ENCODE peak calls at places on chromosomes 16 and 17, in seven cellular contexts. One of them, this sample, is unnamed.

GRCh38 chr16:67928561-67929364 is 2.9 kb downstream of the CTRL start:
- DNase-seq in choroid plexus epithelial cell: peak; percentile 74
- DNase-seq in fibroblast of the aortic adventitia: peak; percentile 60
- DNase-seq in body of pancreas: peak; percentile 84
- DNase-seq in left ventricle myocardium inferior: peak; percentile 65
- DNase-seq in neural progenitor cell: peak; percentile 79
- DNase-seq in spleen: peak; percentile 92
- DNase-seq in this sample: peak; percentile 42

GRCh38 chr17:49210158-49211029 is at the start of the genes ABI3 and GNGT2:
- DNase-seq in choroid plexus epithelial cell: peak; percentile 46
- DNase-seq in fibroblast of the aortic adventitia: peak; percentile 16
- DNase-seq in body of pancreas: peak; percentile 52
- DNase-seq in left ventricle myocardium inferior: peak; percentile 36
- DNase-seq in neural progenitor cell: no peak
- DNase-seq in spleen: peak; percentile 91
- DNase-seq in this sample: peak; percentile 33

GRCh38 chr16:55842369-55843104 is 9.6 kb upstream of the CES1 start:
- DNase-seq in choroid plexus epithelial cell: peak; percentile 64
- DNase-seq in fibroblast of the aortic adventitia: peak; percentile 61
- DNase-seq in body of pancreas: peak; percentile 31
- DNase-seq in left ventricle myocardium inferior: no peak
- DNase-seq in neural progenitor cell: peak; percentile 74
- DNase-seq in spleen: no peak
- DNase-seq in this sample: peak; percentile 40

GRCh38 chr16:82016268-82016667 is 5.0 kb upstream of the SDR42E1 start:
- DNase-seq in choroid plexus epithelial cell: peak; percentile 84
- DNase-seq in fibroblast of the aortic adventitia: peak; percentile 72
- DNase-seq in body of pancreas: peak; percentile 27
- DNase-seq in left ventricle myocardium inferior: no peak
- DNase-seq in neural progenitor cell: no peak
- DNase-seq in spleen: no peak
- DNase-seq in this sample: peak; percentile 84

GRCh38 chr17:21678451-21679081 is 13.8 kb upstream of the KCNJ18 start:
- DNase-seq in choroid plexus epithelial cell: no peak
- DNase-seq in fibroblast of the aortic adventitia: no peak
- DNase-seq in body of pancreas: peak; percentile 54
- DNase-seq in left ventricle myocardium inferior: no peak
- DNase-seq in neural progenitor cell: no peak
- DNase-seq in spleen: peak; percentile 69
- DNase-seq in this sample: no peak

GRCh38 chr17:4928881-4929280 is 3.2 kb upstream of the GP1BA start:
- DNase-seq in choroid plexus epithelial cell: no peak
- DNase-seq in fibroblast of the aortic adventitia: no peak
- DNase-seq in body of pancreas: no peak
- DNase-seq in left ventricle myocardium inferior: no peak
- DNase-seq in neural progenitor cell: no peak
- DNase-seq in spleen: no peak
- DNase-seq in this sample: no peak

GRCh38 chr17:17064322-17064721 is 22.1 kb downstream of the MPRIP start:
- DNase-seq in choroid plexus epithelial cell: no peak
- DNase-seq in fibroblast of the aortic adventitia: no peak
- DNase-seq in body of pancreas: no peak
- DNase-seq in left ventricle myocardium inferior: no peak
- DNase-seq in neural progenitor cell: no peak
- DNase-seq in spleen: no peak
- DNase-seq in this sample: no peak

GRCh38 chr17:66446419-66446818 is 144.0 kb downstream of the PRKCA start:
- DNase-seq in choroid plexus epithelial cell: peak; percentile 54
- DNase-seq in fibroblast of the aortic adventitia: no peak
- DNase-seq in body of pancreas: no peak
- DNase-seq in left ventricle myocardium inferior: no peak
- DNase-seq in neural progenitor cell: no peak
- DNase-seq in spleen: no peak
- DNase-seq in this sample: peak; percentile 60

GRCh38 chr16:84198401-84198800 is 7.4 kb downstream of the ADAD2 start:
- DNase-seq in choroid plexus epithelial cell: peak; percentile 80
- DNase-seq in fibroblast of the aortic adventitia: peak; percentile 72
- DNase-seq in body of pancreas: no peak
- DNase-seq in left ventricle myocardium inferior: no peak
- DNase-seq in neural progenitor cell: no peak
- DNase-seq in spleen: no peak
- DNase-seq in this sample: peak; percentile 62

GRCh38 chr17:73341350-73342056 is 29.7 kb upstream of the CDC42EP4 start:
- DNase-seq in choroid plexus epithelial cell: no peak
- DNase-seq in fibroblast of the aortic adventitia: no peak
- DNase-seq in body of pancreas: peak; percentile 46
- DNase-seq in left ventricle myocardium inferior: no peak
- DNase-seq in neural progenitor cell: no peak
- DNase-seq in spleen: no peak
- DNase-seq in this sample: no peak

GRCh38 chr16:1884155-1884760 is 12.3 kb upstream of the MEIOB start:
- DNase-seq in choroid plexus epithelial cell: peak; percentile 51
- DNase-seq in fibroblast of the aortic adventitia: no peak
- DNase-seq in body of pancreas: peak; percentile 49
- DNase-seq in left ventricle myocardium inferior: no peak
- DNase-seq in neural progenitor cell: no peak
- DNase-seq in spleen: no peak
- DNase-seq in this sample: no peak

GRCh38 chr17:42653179-42654124 is 5.6 kb upstream of the TUBG2 start:
- DNase-seq in choroid plexus epithelial cell: peak; percentile 83
- DNase-seq in fibroblast of the aortic adventitia: peak; percentile 88
- DNase-seq in body of pancreas: peak; percentile 81
- DNase-seq in left ventricle myocardium inferior: peak; percentile 72
- DNase-seq in neural progenitor cell: peak; percentile 59
- DNase-seq in spleen: no peak
- DNase-seq in this sample: peak; percentile 73

GRCh38 chr17:42647778-42648177 is 11.3 kb upstream of the TUBG2 start:
- DNase-seq in choroid plexus epithelial cell: no peak
- DNase-seq in fibroblast of the aortic adventitia: no peak
- DNase-seq in body of pancreas: no peak
- DNase-seq in left ventricle myocardium inferior: no peak
- DNase-seq in neural progenitor cell: no peak
- DNase-seq in spleen: no peak
- DNase-seq in this sample: no peak

GRCh38 chr17:42655528-42655927 is 3.6 kb upstream of the TUBG2 start:
- DNase-seq in choroid plexus epithelial cell: no peak
- DNase-seq in fibroblast of the aortic adventitia: peak; percentile 62
- DNase-seq in body of pancreas: no peak
- DNase-seq in left ventricle myocardium inferior: no peak
- DNase-seq in neural progenitor cell: no peak
- DNase-seq in spleen: no peak
- DNase-seq in this sample: peak; percentile 76

GRCh38 chr17:42651392-42651791 is 7.7 kb upstream of the TUBG2 start:
- DNase-seq in choroid plexus epithelial cell: no peak
- DNase-seq in fibroblast of the aortic adventitia: no peak
- DNase-seq in body of pancreas: no peak
- DNase-seq in left ventricle myocardium inferior: no peak
- DNase-seq in neural progenitor cell: no peak
- DNase-seq in spleen: no peak
- DNase-seq in this sample: no peak
- TF ChIP-seq CTCF in choroid plexus epithelial cell: no peak
- TF ChIP-seq CTCF in fibroblast of the aortic adventitia: no peak
- TF ChIP-seq CTCF in body of pancreas: no peak
- TF ChIP-seq CTCF in left ventricle myocardium inferior: no peak
- TF ChIP-seq CTCF in neural progenitor cell: no peak
- TF ChIP-seq CTCF in spleen: no peak
- TF ChIP-seq CTCF in this sample: no peak

GRCh38 chr17:58411408-58411894 is 5.9 kb downstream of the RNF43 start:
- DNase-seq in choroid plexus epithelial cell: no peak
- DNase-seq in fibroblast of the aortic adventitia: no peak
- DNase-seq in body of pancreas: no peak
- DNase-seq in left ventricle myocardium inferior: no peak
- DNase-seq in neural progenitor cell: no peak
- DNase-seq in spleen: no peak
- DNase-seq in this sample: no peak
- H3K4me3 ChIP-seq in choroid plexus epithelial cell: no peak overlapping the region
- H3K4me3 ChIP-seq in fibroblast of the aortic adventitia: no peak overlapping the region
- H3K4me3 ChIP-seq in body of pancreas: no peak overlapping the region
- H3K4me3 ChIP-seq in left ventricle myocardium inferior: no peak overlapping the region
- H3K4me3 ChIP-seq in neural progenitor cell: no peak overlapping the region
- H3K4me3 ChIP-seq in spleen: no peak overlapping the region
- H3K4me3 ChIP-seq in this sample: no peak overlapping the region

GRCh38 chr17:10879110-10879509 is 41.2 kb upstream of the PIRT start:
- DNase-seq in choroid plexus epithelial cell: peak; percentile 2
- DNase-seq in fibroblast of the aortic adventitia: no peak
- DNase-seq in body of pancreas: peak; percentile 8
- DNase-seq in left ventricle myocardium inferior: peak; percentile 19
- DNase-seq in neural progenitor cell: peak; percentile 73
- DNase-seq in spleen: no peak
- DNase-seq in this sample: no peak
- TF ChIP-seq CTCF in choroid plexus epithelial cell: no peak
- TF ChIP-seq CTCF in fibroblast of the aortic adventitia: no peak
- TF ChIP-seq CTCF in body of pancreas: no peak
- TF ChIP-seq CTCF in left ventricle myocardium inferior: peak; percentile 46
- TF ChIP-seq CTCF in neural progenitor cell: peak; percentile 81
- TF ChIP-seq CTCF in spleen: no peak
- TF ChIP-seq CTCF in this sample: no peak

GRCh38 chr17:19411641-19412040 is 609 bp downstream of the RNF112 start:
- DNase-seq in choroid plexus epithelial cell: no peak
- DNase-seq in fibroblast of the aortic adventitia: no peak
- DNase-seq in body of pancreas: no peak
- DNase-seq in left ventricle myocardium inferior: no peak
- DNase-seq in neural progenitor cell: no peak
- DNase-seq in spleen: no peak
- DNase-seq in this sample: no peak
- H3K4me3 ChIP-seq in choroid plexus epithelial cell: no peak overlapping the region
- H3K4me3 ChIP-seq in fibroblast of the aortic adventitia: no peak overlapping the region
- H3K4me3 ChIP-seq in body of pancreas: no peak overlapping the region
- H3K4me3 ChIP-seq in left ventricle myocardium inferior: peak overlapping the region; percentile 55
- H3K4me3 ChIP-seq in neural progenitor cell: no peak overlapping the region
- H3K4me3 ChIP-seq in spleen: no peak overlapping the region
- H3K4me3 ChIP-seq in this sample: no peak overlapping the region

DNA sequence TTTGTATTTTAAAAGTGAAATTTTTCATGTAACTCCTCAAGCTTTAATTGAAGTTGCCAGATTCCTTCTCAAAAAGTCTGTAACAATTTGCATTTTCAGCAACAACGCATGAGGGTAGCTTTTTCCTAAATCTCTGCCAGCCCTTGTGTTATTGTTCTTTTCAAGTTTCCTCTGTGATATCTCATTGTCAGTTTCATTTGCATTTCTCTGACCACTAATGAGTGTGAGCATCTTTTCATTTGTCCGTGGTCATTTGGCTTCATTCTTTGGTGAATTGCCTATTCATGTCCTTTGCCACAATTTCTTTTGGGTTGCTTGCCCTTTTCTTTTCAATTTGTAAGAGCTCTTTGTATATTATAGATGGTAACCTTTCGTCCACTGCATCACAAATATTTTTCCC is 68.0 kb upstream of the NKD1 start:
- DNase-seq in choroid plexus epithelial cell: no peak
- DNase-seq in fibroblast of the aortic adventitia: no peak
- DNase-seq in body of pancreas: no peak
- DNase-seq in left ventricle myocardium inferior: no peak
- DNase-seq in neural progenitor cell: no peak
- DNase-seq in spleen: no peak
- DNase-seq in this sample: no peak
- TF ChIP-seq CTCF in choroid plexus epithelial cell: no peak
- TF ChIP-seq CTCF in fibroblast of the aortic adventitia: no peak
- TF ChIP-seq CTCF in body of pancreas: no peak
- TF ChIP-seq CTCF in left ventricle myocardium inferior: no peak
- TF ChIP-seq CTCF in neural progenitor cell: no peak
- TF ChIP-seq CTCF in spleen: no peak
- TF ChIP-seq CTCF in this sample: no peak

GRCh38 chr16:65117701-65118448 is 4.0 kb downstream of the CDH11 start:
- DNase-seq in choroid plexus epithelial cell: peak; percentile 95
- DNase-seq in fibroblast of the aortic adventitia: peak; percentile 89
- DNase-seq in body of pancreas: peak; percentile 57
- DNase-seq in left ventricle myocardium inferior: peak; percentile 49
- DNase-seq in neural progenitor cell: peak; percentile 86
- DNase-seq in spleen: no peak
- DNase-seq in this sample: peak; percentile 87

GRCh38 chr16:65116818-65117430 is 4.9 kb downstream of the CDH11 start:
- DNase-seq in choroid plexus epithelial cell: peak; percentile 70
- DNase-seq in fibroblast of the aortic adventitia: peak; percentile 40
- DNase-seq in body of pancreas: no peak
- DNase-seq in left ventricle myocardium inferior: no peak
- DNase-seq in neural progenitor cell: peak; percentile 33
- DNase-seq in spleen: no peak
- DNase-seq in this sample: peak; percentile 27

GRCh38 chr16:65119905-65120341 is 1.9 kb downstream of the CDH11 start:
- DNase-seq in choroid plexus epithelial cell: peak; percentile 73
- DNase-seq in fibroblast of the aortic adventitia: peak; percentile 92
- DNase-seq in body of pancreas: no peak
- DNase-seq in left ventricle myocardium inferior: no peak
- DNase-seq in neural progenitor cell: peak; percentile 62
- DNase-seq in spleen: no peak
- DNase-seq in this sample: peak; percentile 83

GRCh38 chr16:65120811-65121721 is 797 bp downstream of the CDH11 start:
- DNase-seq in choroid plexus epithelial cell: peak; percentile 51
- DNase-seq in fibroblast of the aortic adventitia: peak; percentile 35
- DNase-seq in body of pancreas: no peak
- DNase-seq in left ventricle myocardium inferior: peak; percentile 20
- DNase-seq in neural progenitor cell: peak; percentile 59
- DNase-seq in spleen: peak; percentile 69
- DNase-seq in this sample: peak; percentile 43

DNA sequence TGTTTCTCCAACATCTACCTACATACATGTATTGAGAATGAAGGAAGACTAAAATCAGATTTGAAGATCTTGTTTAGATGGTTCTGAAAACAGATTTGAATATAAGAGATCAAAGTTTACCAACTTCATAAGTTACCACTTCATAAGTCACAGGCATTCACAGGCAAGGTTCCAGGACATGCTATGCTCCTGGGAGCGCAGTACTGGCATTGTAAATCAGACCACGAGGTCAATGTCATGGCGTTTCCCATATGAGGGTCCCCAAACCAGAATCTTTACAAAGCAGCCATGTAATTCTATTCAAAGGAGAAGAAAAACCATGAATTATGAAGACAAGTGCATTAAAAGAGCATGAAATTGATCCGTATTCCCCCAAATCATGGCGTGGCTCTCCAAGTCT is 3.0 kb downstream of the CDH11 start:
- DNase-seq in choroid plexus epithelial cell: no peak
- DNase-seq in fibroblast of the aortic adventitia: no peak
- DNase-seq in body of pancreas: no peak
- DNase-seq in left ventricle myocardium inferior: no peak
- DNase-seq in neural progenitor cell: no peak
- DNase-seq in spleen: no peak
- DNase-seq in this sample: peak; percentile 28
- H3K4me3 ChIP-seq in choroid plexus epithelial cell: peak overlapping the region; percentile 75
- H3K4me3 ChIP-seq in fibroblast of the aortic adventitia: peak overlapping the region; percentile 94
- H3K4me3 ChIP-seq in body of pancreas: no peak overlapping the region
- H3K4me3 ChIP-seq in left ventricle myocardium inferior: no peak overlapping the region
- H3K4me3 ChIP-seq in neural progenitor cell: peak overlapping the region; percentile 93
- H3K4me3 ChIP-seq in spleen: peak overlapping the region; percentile 40
- H3K4me3 ChIP-seq in this sample: peak overlapping the region; percentile 98

DNA sequence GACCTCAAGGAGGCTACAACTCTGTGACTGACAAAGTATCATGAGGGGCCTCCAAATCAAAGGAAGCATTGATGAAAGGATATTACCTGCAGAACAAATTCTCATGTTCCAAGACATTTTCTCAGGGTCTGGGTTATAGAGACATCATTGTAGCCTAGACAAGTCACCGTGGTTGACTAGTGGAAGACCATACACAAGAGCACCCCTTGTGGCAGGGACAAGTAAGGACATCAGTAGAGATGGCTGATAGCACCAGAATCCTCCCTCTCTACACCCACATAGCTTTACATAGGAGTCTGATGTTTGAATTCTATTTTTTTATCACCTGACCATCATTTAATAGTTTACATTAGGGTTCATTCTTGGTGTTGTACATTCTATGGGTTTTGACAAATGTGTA is 32.5 kb upstream of the CDH8 start:
- DNase-seq in choroid plexus epithelial cell: no peak
- DNase-seq in fibroblast of the aortic adventitia: no peak
- DNase-seq in body of pancreas: no peak
- DNase-seq in left ventricle myocardium inferior: no peak
- DNase-seq in neural progenitor cell: peak; percentile 24
- DNase-seq in spleen: no peak
- DNase-seq in this sample: no peak
- TF ChIP-seq CTCF in choroid plexus epithelial cell: no peak
- TF ChIP-seq CTCF in fibroblast of the aortic adventitia: peak; percentile 5
- TF ChIP-seq CTCF in body of pancreas: no peak
- TF ChIP-seq CTCF in left ventricle myocardium inferior: no peak
- TF ChIP-seq CTCF in neural progenitor cell: peak; percentile 47
- TF ChIP-seq CTCF in spleen: no peak
- TF ChIP-seq CTCF in this sample: peak; percentile 17

This sample was measured in astrocyte of the spinal cord.